ENCODE peak calls at places on chromosomes 11 and 22, in eight cellular contexts. W is A549, D is stomach, R is HepG2, G is H1, Y is sigmoid colon, P is upper lobe of left lung, T is transverse colon. X is an unnamed sample.
A peak's percentile ranks its signal among the peaks of the same experiment; 100 is the strongest.

GRCh38 chr22:31451709-31452571 is 37.7 kb downstream of the EIF4ENIF1 start:
- DNase-seq in W (peak; percentile 52), D (no peak), R (peak; percentile 57), G (no peak), Y (no peak), P (no peak), T (no peak), X (no peak)

GRCh38 chr11:61056566-61056965 is 45.7 kb upstream of the CD5 start:
- DNase-seq in W (no peak), D (no peak), R (no peak), G (no peak), Y (peak; percentile 46), P (peak; percentile 4), T (no peak), X (no peak)

GRCh38 chr11:76927160-76927559 is 66.4 kb downstream of the ACER3 start:
- DNase-seq in W (no peak), D (no peak), R (no peak), G (no peak), Y (no peak), P (no peak), T (no peak), X (no peak)

GRCh38 chr11:10285148-10285802 is 8.7 kb downstream of the SBF2 start:
- DNase-seq in W (peak; percentile 65), D (no peak), R (peak; percentile 87), G (no peak), Y (no peak), P (no peak), T (no peak), X (no peak)

GRCh38 chr11:121369366-121369765 is 76.8 kb downstream of the SC5D start:
- DNase-seq in W (no peak), D (no peak), R (no peak), G (no peak), Y (no peak), P (no peak), T (no peak), X (no peak)

GRCh38 chr22:27318516-27318915 is 483.0 kb downstream of the MN1 start:
- DNase-seq in W (no peak), D (no peak), R (no peak), G (no peak), Y (no peak), P (no peak), T (peak; percentile 62), X (no peak)

GRCh38 chr11:71931245-71931602 is 2.4 kb downstream of the RNF121 start:
- DNase-seq in W (no peak), D (no peak), R (no peak), G (no peak), Y (no peak), P (no peak), T (no peak), X (no peak)

GRCh38 chr11:22456993-22457748 is 119.0 kb downstream of the SLC17A6 start:
- DNase-seq in W (no peak), D (no peak), R (no peak), G (no peak), Y (no peak), P (peak; percentile 31), T (no peak), X (no peak)

GRCh38 chr22:38505595-38506117 is 455 bp downstream of the DDX17 start:
- DNase-seq in W (peak; percentile 59), D (peak; percentile 79), R (no peak), G (no peak), Y (peak; percentile 91), P (peak; percentile 72), T (peak; percentile 74), X (peak; percentile 65)

GRCh38 chr22:23283591-23284503 is 103.5 kb downstream of the BCR start:
- DNase-seq in W (no peak), D (no peak), R (peak; percentile 90), G (no peak), Y (no peak), P (no peak), T (no peak), X (no peak)

GRCh38 chr22:23282089-23282501 is 101.8 kb downstream of the BCR start:
- DNase-seq in W (peak; percentile 54), D (peak; percentile 81), R (no peak), G (no peak), Y (peak; percentile 94), P (peak; percentile 94), T (peak; percentile 60), X (peak; percentile 69)

GRCh38 chr22:23282986-23283385 is 102.7 kb downstream of the BCR start:
- DNase-seq in W (no peak), D (no peak), R (no peak), G (no peak), Y (no peak), P (no peak), T (no peak), X (no peak)

GRCh38 chr22:23281406-23282088 is 101.2 kb downstream of the BCR start:
- DNase-seq in W (peak; percentile 61), D (peak; percentile 88), R (peak; percentile 66), G (peak; percentile 68), Y (peak; percentile 93), P (peak; percentile 84), T (peak; percentile 88), X (peak; percentile 80)

DNA sequence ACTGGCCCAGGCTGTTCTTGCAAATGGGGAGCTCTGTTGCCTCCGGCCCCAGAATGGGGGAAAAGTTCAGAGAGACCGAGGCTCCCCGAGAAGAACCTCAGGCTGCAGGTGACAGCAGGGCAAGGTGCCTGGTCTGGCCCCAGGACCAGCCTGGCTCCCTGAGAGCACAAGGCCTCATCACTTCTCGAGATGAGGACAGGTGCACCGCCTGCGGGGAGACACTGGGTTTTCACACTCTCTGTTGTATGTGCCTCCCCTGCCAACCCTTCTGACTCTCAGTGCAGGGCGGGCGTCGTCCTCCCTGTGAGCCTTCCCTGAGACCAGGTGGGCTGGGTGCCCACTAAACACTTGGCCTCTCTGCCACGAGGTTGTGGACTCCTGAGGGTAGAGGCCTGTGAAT is 102.2 kb downstream of the BCR start:
- DNase-seq in W (no peak), D (no peak), R (no peak), G (no peak), Y (no peak), P (no peak), T (no peak), X (no peak)
- TF ChIP-seq POLR2A in W (no peak), D (no peak), R (no peak), G (no peak), Y (no peak), P (no peak), T (no peak), X (no peak)

GRCh38 chr11:73372371-73372993 is 3.7 kb upstream of the RELT start:
- DNase-seq in W (peak; percentile 48), D (no peak), R (peak; percentile 25), G (no peak), Y (no peak), P (no peak), T (no peak), X (no peak)
- TF ChIP-seq EP300 in W (no peak), D (no peak), R (no peak), G (no peak), Y (no peak), P (no peak), T (no peak), X (no peak)

GRCh38 chr11:85845052-85845631 is 10.0 kb upstream of the CCDC83 start:
- DNase-seq in W (no peak), D (no peak), R (no peak), G (no peak), Y (no peak), P (no peak), T (no peak), X (no peak)
- H3K4me3 ChIP-seq in W (no peak overlapping the region), D (no peak overlapping the region), R (no peak overlapping the region), G (no peak overlapping the region), Y (no peak overlapping the region), P (no peak overlapping the region), T (no peak overlapping the region), X (no peak overlapping the region)

GRCh38 chr11:68828155-68828931 is 13.4 kb downstream of the CPT1A start:
- DNase-seq in W (no peak), D (peak; percentile 63), R (no peak), G (no peak), Y (no peak), P (peak; percentile 51), T (no peak), X (no peak)
- TF ChIP-seq POLR2A in W (no peak), D (no peak), R (no peak), G (no peak), Y (no peak), P (no peak), T (no peak), X (no peak)

GRCh38 chr11:45405916-45406670 is 120.0 kb upstream of the SYT13 start:
- DNase-seq in W (peak; percentile 13), D (peak; percentile 11), R (no peak), G (no peak), Y (no peak), P (no peak), T (no peak), X (no peak)
- TF ChIP-seq EP300 in W (no peak), D (no peak), R (no peak), G (no peak), Y (no peak), P (no peak), T (no peak), X (no peak)

X was measured in tibial nerve.